ENCODE peak calls at places on chromosomes 12 and 14, in six cellular contexts. H is endothelial cell; N is tibial nerve; B is fibroblast of lung; T is iris pigment epithelial cell; P is activated CD4-positive, alpha-beta T cell treated with anti-CD3 and anti-CD28 coated beads, Interleukin-2, amount 50 U/mL, for 1 hour. Z is an unnamed sample.

GRCh38 chr14:26729851-26730250 is 132.0 kb upstream of the NOVA1 start:
- DNase-seq in P (no peak), B (peak), N (no peak), H (no peak), T (peak), Z (peak)

GRCh38 chr14:92646952-92647461 is 101.4 kb downstream of the LGMN start:
- DNase-seq in B (peak), N (no peak), H (no peak), P (no peak), T (peak), Z (peak)

GRCh38 chr12:32448581-32448980 is 49.2 kb downstream of the FGD4 start:
- DNase-seq in B (peak), N (no peak), T (peak), H (no peak), P (no peak), Z (no peak)

GRCh38 chr12:97203408-97203807 is 259.2 kb upstream of the RMST start:
- DNase-seq in B (no peak), P (no peak), N (no peak), T (no peak), H (no peak), Z (no peak)

GRCh38 chr12:113055594-113056380 is 743 bp upstream of the DTX1 start:
- DNase-seq in H (no peak), B (no peak), T (no peak), N (no peak), P (no peak), Z (no peak)

GRCh38 chr14:81435578-81436295 is 35.6 kb upstream of the STON2 start:
- DNase-seq in B (peak), P (peak), T (peak), H (peak), N (no peak), Z (peak)

GRCh38 chr14:35362911-35363374 is 41.6 kb downstream of the NFKBIA start:
- DNase-seq in H (no peak), B (peak), P (no peak), N (no peak), T (peak), Z (peak)

GRCh38 chr14:51901475-51902024 is 41.1 kb downstream of the GNG2 start:
- DNase-seq in H (no peak), P (peak), T (no peak), B (no peak), N (no peak), Z (no peak)

GRCh38 chr12:40141996-40142395 is 36.1 kb upstream of the SLC2A13 start:
- DNase-seq in P (no peak), N (no peak), T (peak), H (no peak), B (no peak), Z (peak)

GRCh38 chr14:104403421-104404220 is 175.9 kb upstream of the C14orf180 start:
- DNase-seq in N (no peak), H (no peak), B (no peak), T (no peak), P (no peak), Z (no peak)

GRCh38 chr12:42819801-42820200 is 230.3 kb upstream of the PRICKLE1 start:
- DNase-seq in B (peak), H (no peak), T (no peak), N (no peak), P (no peak), Z (no peak)

GRCh38 chr12:121767525-121768016 is 25.9 kb downstream of the RHOF start:
- DNase-seq in P (no peak), T (peak), B (peak), H (no peak), N (peak), Z (peak)

GRCh38 chr12:98126637-98127335 is 388.6 kb upstream of the TMPO start:
- DNase-seq in N (no peak), P (no peak), B (no peak), T (no peak), H (peak), Z (no peak)

GRCh38 chr12:8950702-8951478 is 1.4 kb upstream of the M6PR start:
- DNase-seq in P (peak), N (no peak), H (no peak), T (no peak), B (no peak), Z (peak)

GRCh38 chr12:55722948-55723347 is 2.8 kb downstream of the RDH5 start:
- DNase-seq in H (no peak), P (no peak), T (no peak), B (no peak), N (no peak), Z (no peak)

GRCh38 chr14:34750670-34751069 is 36.3 kb upstream of the CFL2 start:
- DNase-seq in T (peak), P (no peak), B (peak), H (no peak), N (no peak), Z (peak)

GRCh38 chr12:107734139-107734538 is 26.8 kb downstream of the PRDM4 start:
- DNase-seq in B (no peak), H (no peak), T (no peak), N (no peak), P (no peak), Z (no peak)

GRCh38 chr14:91323671-91324605 is 79.4 kb upstream of the GPR68 start:
- DNase-seq in N (peak), B (peak), T (peak), P (peak), H (peak), Z (peak)

GRCh38 chr14:76576047-76576741 is 185.1 kb upstream of the VASH1 start:
- DNase-seq in B (peak), T (peak), P (no peak), N (no peak), H (no peak), Z (peak)

GRCh38 chr14:102348376-102348775 is 14.3 kb downstream of the CINP start:
- DNase-seq in B (no peak), N (no peak), T (no peak), P (no peak), H (no peak), Z (no peak)

GRCh38 chr14:73457935-73458218 is 469 bp downstream of the NUMB start:
- DNase-seq in P (no peak), B (no peak), T (no peak), H (no peak), N (no peak), Z (no peak)

GRCh38 chr12:12336049-12336411 is 14.0 kb downstream of the MANSC1 start:
- DNase-seq in P (no peak), H (no peak), N (no peak), B (peak), T (peak), Z (peak)

GRCh38 chr14:56004323-56004722 is 113.9 kb upstream of the PELI2 start:
- DNase-seq in B (no peak), T (no peak), P (no peak), H (no peak), N (no peak), Z (peak)

GRCh38 chr12:113907446-113908180 is 58.5 kb downstream of the RBM19 start:
- DNase-seq in H (no peak), N (no peak), P (no peak), B (no peak), T (no peak), Z (no peak)

GRCh38 chr12:99157946-99158345 is 489.6 kb upstream of the GARIN6 start:
- DNase-seq in H (no peak), N (no peak), B (peak), P (no peak), T (no peak), Z (no peak)

GRCh38 chr14:97379091-97379531 is 581.9 kb downstream of the VRK1 start:
- DNase-seq in N (no peak), H (no peak), T (no peak), B (no peak), P (no peak), Z (no peak)

GRCh38 chr14:54781080-54781479 is 121.5 kb downstream of the GCH1 start:
- DNase-seq in T (no peak), P (no peak), H (no peak), B (no peak), N (no peak), Z (no peak)

GRCh38 chr12:54259194-54260011 is 20.5 kb downstream of the CBX5 start:
- DNase-seq in N (peak), T (peak), B (peak), H (peak), P (peak), Z (peak)

GRCh38 chr12:96522690-96523089 is 33.3 kb downstream of the CFAP54 start:
- DNase-seq in N (no peak), P (no peak), H (no peak), B (no peak), T (no peak), Z (no peak)

GRCh38 chr12:1611775-1612174 is 17.3 kb upstream of the WNT5B start:
- DNase-seq in P (no peak), H (no peak), N (no peak), B (peak), T (peak), Z (peak)

GRCh38 chr12:115451151-115451784 is 767.3 kb upstream of the TBX3 start:
- DNase-seq in N (no peak), T (no peak), B (no peak), H (no peak), P (no peak), Z (no peak)

GRCh38 chr14:53461823-53462222 is 308.7 kb upstream of the DDHD1 start:
- DNase-seq in T (no peak), H (no peak), N (no peak), P (no peak), B (no peak), Z (no peak)

GRCh38 chr12:131287938-131288797 is 334.5 kb downstream of the ADGRD1 start:
- DNase-seq in N (no peak), H (no peak), B (no peak), T (no peak), P (no peak), Z (no peak)

GRCh38 chr14:23121401-23121800 is 2.3 kb upstream of the CEBPE start:
- DNase-seq in P (no peak), H (peak), T (peak), B (peak), N (no peak), Z (peak)

GRCh38 chr14:96105089-96105920 is 66.1 kb downstream of the C14orf132 start:
- DNase-seq in N (no peak), B (no peak), H (no peak), T (no peak), P (no peak), Z (no peak)